ENCODE peak calls at places on chromosomes 1 and 21, in five cellular contexts. W is CD8-positive, alpha-beta T cell; P is kidney epithelial cell; B is K562; A is cardiac muscle cell. H is an unnamed sample.

GRCh38 chr1:87325982-87326738 is 2.5 kb upstream of the LMO4 start:
- DNase-seq in W (peak; percentile 58), P (no peak), B (peak; percentile 37), A (peak; percentile 65), H (peak; percentile 66)

GRCh38 chr1:51960262-51960661 is 30.2 kb downstream of the RAB3B start:
- DNase-seq in P (no peak), A (no peak), W (no peak), B (no peak), H (peak; percentile 34)

GRCh38 chr1:214002472-214002871 is 14.7 kb downstream of the PROX1 start:
- DNase-seq in A (no peak), B (peak; percentile 28), W (no peak), P (peak; percentile 18), H (no peak)

GRCh38 chr1:94271373-94271772 is 34.0 kb upstream of the ARHGAP29 start:
- DNase-seq in B (no peak), A (no peak), P (no peak), W (no peak), H (no peak)

GRCh38 chr1:83693409-83694126 is 305.4 kb downstream of the TTLL7 start:
- DNase-seq in W (no peak), A (peak; percentile 37), P (no peak), B (no peak), H (no peak)

GRCh38 chr21:28959367-28960099 is 33.1 kb downstream of the LTN1 start:
- DNase-seq in B (no peak), W (no peak), A (no peak), P (peak; percentile 61), H (no peak)

GRCh38 chr1:3192825-3193224 is 123.8 kb downstream of the PRDM16 start:
- DNase-seq in A (no peak), B (no peak), P (no peak), W (no peak), H (no peak)

GRCh38 chr1:174134000-174134659 is 25.2 kb upstream of the RABGAP1L start:
- DNase-seq in W (no peak), P (no peak), A (no peak), B (no peak), H (peak; percentile 53)

GRCh38 chr1:115555446-115555845 is 86.3 kb upstream of the VANGL1 start:
- DNase-seq in W (no peak), A (no peak), B (no peak), P (no peak), H (no peak)

GRCh38 chr21:42757422-42757821 is 104.0 kb downstream of the PDE9A start:
- DNase-seq in B (no peak), W (no peak), P (no peak), A (no peak), H (no peak)

GRCh38 chr1:37763791-37764741 is 854 bp downstream of the EPHA10 start:
- DNase-seq in A (peak; percentile 90), B (peak; percentile 74), P (no peak), W (peak; percentile 25), H (peak; percentile 28)

GRCh38 chr1:153679337-153680119 is 1.0 kb downstream of the NPR1 start:
- DNase-seq in B (no peak), W (peak; percentile 16), A (peak; percentile 55), P (no peak), H (no peak)

GRCh38 chr1:109768700-109769325 is 5.1 kb upstream of the EPS8L3 start:
- DNase-seq in W (no peak), A (no peak), B (no peak), P (no peak), H (no peak)

GRCh38 chr21:46159390-46159789 is 4.0 kb upstream of the FTCD start:
- DNase-seq in W (no peak), B (no peak), A (no peak), P (no peak), H (no peak)

GRCh38 chr1:107669996-107670395 is 295.0 kb downstream of the VAV3 start:
- DNase-seq in P (no peak), W (no peak), A (peak; percentile 23), B (no peak), H (peak; percentile 9)

GRCh38 chr1:66243548-66244130 is 290.3 kb upstream of the SGIP1 start:
- DNase-seq in A (no peak), W (no peak), B (no peak), P (no peak), H (peak; percentile 33)

GRCh38 chr1:58839871-58840835 is 56.3 kb upstream of the JUN start:
- DNase-seq in A (no peak), B (no peak), P (no peak), W (no peak), H (no peak)

GRCh38 chr21:42207426-42207825 is 11.5 kb upstream of the ABCG1 start:
- DNase-seq in P (no peak), B (no peak), W (no peak), A (no peak), H (no peak)

GRCh38 chr1:200302192-200302892 is 107.5 kb downstream of the ZNF281 start:
- DNase-seq in P (no peak), W (peak; percentile 59), A (peak; percentile 30), B (no peak), H (peak; percentile 65)

GRCh38 chr1:15139654-15140350 is 13.7 kb upstream of the TMEM51 start:
- DNase-seq in P (no peak), W (no peak), A (peak; percentile 93), B (no peak), H (no peak)

GRCh38 chr21:42971897-42972275 is 2.5 kb upstream of the PKNOX1 start:
- DNase-seq in W (no peak), A (no peak), B (peak; percentile 64), P (no peak), H (no peak)

GRCh38 chr1:64966158-64966963 is at the start of gene JAK1:
- DNase-seq in A (peak; percentile 93), W (peak; percentile 88), B (peak; percentile 99), P (no peak), H (peak; percentile 92)

GRCh38 chr1:165484532-165484931 is 39.6 kb upstream of the RXRG start:
- DNase-seq in B (no peak), A (peak; percentile 29), P (no peak), W (no peak), H (no peak)

GRCh38 chr1:13605159-13605558 is 21.5 kb downstream of the PDPN start:
- DNase-seq in B (no peak), P (no peak), A (no peak), W (no peak), H (no peak)

GRCh38 chr1:6658359-6658758 is 33.7 kb downstream of the THAP3 start:
- DNase-seq in W (no peak), B (no peak), P (no peak), A (no peak), H (no peak)

GRCh38 chr1:15933684-15934083 is 42.2 kb downstream of the ZBTB17 start:
- DNase-seq in P (no peak), A (no peak), B (no peak), W (no peak), H (no peak)

GRCh38 chr1:165910764-165911421 is 83.5 kb downstream of the UCK2 start:
- DNase-seq in W (no peak), B (no peak), P (no peak), A (no peak), H (no peak)

GRCh38 chr1:114821978-114822377 is 32.7 kb upstream of the SYCP1 start:
- DNase-seq in A (no peak), W (no peak), P (no peak), B (no peak), H (no peak)

GRCh38 chr1:33438364-33439145 is 7.7 kb upstream of the PHC2 start:
- DNase-seq in B (no peak), W (no peak), P (no peak), A (no peak), H (no peak)

GRCh38 chr1:53163291-53163768 is 20.9 kb upstream of the SLC1A7 start:
- DNase-seq in P (no peak), W (no peak), B (no peak), A (no peak), H (no peak)

GRCh38 chr21:44848821-44849521 is 24.5 kb downstream of the PTTG1IP start:
- DNase-seq in A (no peak), B (no peak), P (no peak), W (no peak), H (no peak)

GRCh38 chr21:25607151-25607811 is at the start of gene MRPL39:
- DNase-seq in A (peak; percentile 94), P (peak; percentile 44), W (peak; percentile 87), B (peak; percentile 91), H (peak; percentile 95)

GRCh38 chr21:25607812-25608737 is 794 bp upstream of the MRPL39 start:
- DNase-seq in P (peak; percentile 39), B (peak; percentile 79), A (peak; percentile 87), W (peak; percentile 78), H (peak; percentile 91)
- H3K4me3 ChIP-seq in P (peak overlapping the region; percentile 59), B (peak overlapping the region; percentile 79), A (peak overlapping the region; percentile 99), W (peak overlapping the region; percentile 94), H (peak overlapping the region; percentile 71)

GRCh38 chr1:169727307-169727706 is 6.6 kb downstream of the SELE start:
- DNase-seq in B (no peak), W (no peak), A (no peak), P (no peak), H (no peak)

GRCh38 chr1:169722784-169723183 is 11.1 kb downstream of the SELE start:
- DNase-seq in B (no peak), W (no peak), A (no peak), P (no peak), H (no peak)

GRCh38 chr1:169726851-169727250 is 7.0 kb downstream of the SELE start:
- DNase-seq in P (no peak), W (no peak), B (no peak), A (no peak), H (no peak)

GRCh38 chr1:169725930-169726329 is 7.9 kb downstream of the SELE start:
- DNase-seq in W (no peak), P (no peak), B (no peak), A (no peak), H (no peak)

DNA sequence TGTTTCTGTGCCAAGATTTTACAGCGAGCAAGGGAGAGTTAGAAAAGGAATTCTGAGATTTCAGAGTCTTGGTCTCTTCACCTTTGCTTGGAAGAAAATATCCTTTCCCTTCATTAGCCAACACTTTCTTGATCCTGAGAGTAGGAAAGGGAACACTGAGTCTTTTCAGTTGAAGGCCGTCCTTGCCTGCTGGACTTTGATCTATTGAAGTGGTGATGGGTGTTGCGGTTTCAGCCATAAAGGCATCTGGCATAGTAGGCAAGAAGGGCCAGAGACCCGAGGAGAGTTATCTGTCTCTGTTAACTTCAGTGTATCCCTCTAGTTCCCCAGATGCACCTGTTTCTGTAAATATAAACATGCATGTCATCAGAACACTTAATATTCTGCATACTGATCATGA is 9.7 kb downstream of the SELE start:
- DNase-seq in W (no peak), A (no peak), B (no peak), P (no peak), H (no peak)
- TF ChIP-seq CTCF in W (no peak), A (no peak), B (no peak), P (no peak), H (no peak)

GRCh38 chr1:175848329-175848728 is 104.9 kb upstream of the TNR start:
- DNase-seq in P (no peak), W (no peak), A (no peak), B (no peak), H (no peak)
- H3K4me3 ChIP-seq in P (no peak overlapping the region), W (no peak overlapping the region), A (no peak overlapping the region), B (no peak overlapping the region), H (no peak overlapping the region)

GRCh38 chr1:235225299-235225698 is 64.2 kb upstream of the RBM34 start:
- DNase-seq in P (no peak), B (no peak), A (no peak), W (no peak), H (no peak)

GRCh38 chr1:235227414-235227813 is 66.4 kb upstream of the RBM34 start:
- DNase-seq in B (no peak), A (no peak), P (no peak), W (no peak), H (no peak)

GRCh38 chr1:235226933-235227332 is 65.9 kb upstream of the RBM34 start:
- DNase-seq in A (no peak), B (no peak), W (no peak), P (no peak), H (no peak)

GRCh38 chr1:235221653-235222052 is 60.6 kb upstream of the RBM34 start:
- DNase-seq in P (no peak), B (no peak), A (no peak), W (no peak), H (no peak)
- TF ChIP-seq CTCF in P (no peak), B (no peak), A (no peak), W (no peak), H (no peak)